ENCODE peak calls at places on chromosomes 4 and X, in eight cellular contexts. C, V, I, M, Q, O, P and N are unnamed samples.

GRCh38 chr4:76634239-76634638 is 199.2 kb downstream of the SHROOM3 start:
- DNase-seq in C (no peak), M (no peak), I (no peak), V (no peak), O (peak; percentile 47), P (no peak), Q (no peak), N (no peak)

GRCh38 chr4:185269286-185269685 is 59.9 kb downstream of the SNX25 start:
- DNase-seq in M (no peak), V (no peak), O (no peak), C (no peak), P (no peak), I (no peak), Q (no peak), N (no peak)

GRCh38 chr4:103375278-103375677 is 177.1 kb upstream of the CENPE start:
- DNase-seq in O (no peak), C (no peak), M (no peak), P (no peak), V (no peak), Q (peak; percentile 26), I (no peak), N (no peak)

GRCh38 chr4:76881375-76881774 is 16.6 kb downstream of the SOWAHB start:
- DNase-seq in P (no peak), O (no peak), V (no peak), I (no peak), C (no peak), Q (no peak), M (no peak), N (no peak)

GRCh38 chr4:37662861-37663390 is 23.2 kb downstream of the RELL1 start:
- DNase-seq in P (no peak), Q (peak; percentile 81), I (peak; percentile 58), O (no peak), V (no peak), M (peak; percentile 54), C (no peak), N (no peak)

GRCh38 chr4:125520258-125520990 is 205.7 kb downstream of the FAT4 start:
- DNase-seq in O (no peak), V (no peak), C (no peak), P (no peak), Q (no peak), I (no peak), M (no peak), N (no peak)

GRCh38 chr4:14871676-14872430 is 130.4 kb upstream of the CPEB2 start:
- DNase-seq in C (no peak), Q (no peak), V (peak; percentile 33), O (no peak), P (no peak), I (peak; percentile 25), M (no peak), N (no peak)

GRCh38 chrX:331772-332495 is 13.3 kb upstream of the GTPBP6 start:
- DNase-seq in M (no peak), V (no peak), C (no peak), Q (no peak), O (no peak), P (no peak), I (no peak), N (no peak)

GRCh38 chr4:187380181-187380581 is 615.4 kb upstream of the ZFP42 start:
- DNase-seq in V (peak; percentile 18), O (no peak), C (no peak), I (peak; percentile 43), M (no peak), Q (no peak), P (no peak), N (no peak)

GRCh38 chr4:71195932-71196331 is 142.9 kb upstream of the SLC4A4 start:
- DNase-seq in Q (peak; percentile 42), V (no peak), P (no peak), C (no peak), I (no peak), M (no peak), O (peak; percentile 18), N (no peak)

GRCh38 chr4:72094054-72094780 is 62.4 kb downstream of the NPFFR2 start:
- DNase-seq in V (peak; percentile 13), M (no peak), P (no peak), I (no peak), Q (no peak), O (no peak), C (no peak), N (no peak)

GRCh38 chrX:1554469-1555210 is 17.7 kb upstream of the P2RY8 start:
- DNase-seq in V (no peak), Q (no peak), P (peak; percentile 61), O (no peak), M (no peak), C (peak; percentile 71), I (no peak), N (no peak)

GRCh38 chr4:15976456-15977096 is 13.6 kb upstream of the FGFBP2 start:
- DNase-seq in C (no peak), P (no peak), Q (no peak), O (no peak), I (no peak), M (no peak), V (peak; percentile 86), N (no peak)

GRCh38 chrX:131058136-131058868 is at the start of gene ARHGAP36:
- DNase-seq in V (no peak), I (no peak), M (no peak), O (no peak), P (no peak), C (no peak), Q (no peak), N (no peak)

GRCh38 chrX:103155201-103155600 is 59.7 kb upstream of the BEX4 start:
- DNase-seq in P (no peak), C (no peak), Q (no peak), I (no peak), M (no peak), O (no peak), V (no peak), N (no peak)

GRCh38 chr4:151304755-151305154 is 20.6 kb downstream of the SH3D19 start:
- DNase-seq in V (peak; percentile 32), P (no peak), M (no peak), I (peak; percentile 14), C (no peak), O (no peak), Q (no peak), N (peak; percentile 2)

GRCh38 chr4:184688447-184688846 is 38.9 kb downstream of the PRIMPOL start:
- DNase-seq in P (no peak), O (peak; percentile 65), M (no peak), Q (peak; percentile 83), C (no peak), V (no peak), I (peak; percentile 54), N (no peak)

GRCh38 chr4:1753692-1754311 is 32.5 kb downstream of the TACC3 start:
- DNase-seq in I (no peak), O (no peak), Q (no peak), V (no peak), P (no peak), C (no peak), M (no peak), N (no peak)

GRCh38 chr4:77047037-77047436 is 28.8 kb downstream of the CCNI start:
- DNase-seq in M (no peak), O (no peak), P (no peak), I (no peak), V (no peak), Q (no peak), C (no peak), N (no peak)

GRCh38 chrX:131830400-131831184 is 192.5 kb upstream of the STK26 start:
- DNase-seq in M (peak; percentile 64), V (peak; percentile 90), P (no peak), C (peak; percentile 28), I (peak; percentile 75), Q (peak; percentile 18), O (peak; percentile 44), N (no peak)

GRCh38 chr4:108035691-108036090 is 46.0 kb downstream of the HADH start:
- DNase-seq in P (no peak), O (no peak), M (no peak), I (no peak), V (no peak), Q (no peak), C (no peak), N (no peak)
- H3K4me3 ChIP-seq in P (no peak overlapping the region), O (no peak overlapping the region), M (no peak overlapping the region), I (no peak overlapping the region), V (no peak overlapping the region), Q (no peak overlapping the region), C (no peak overlapping the region), N (no peak overlapping the region)

DNA sequence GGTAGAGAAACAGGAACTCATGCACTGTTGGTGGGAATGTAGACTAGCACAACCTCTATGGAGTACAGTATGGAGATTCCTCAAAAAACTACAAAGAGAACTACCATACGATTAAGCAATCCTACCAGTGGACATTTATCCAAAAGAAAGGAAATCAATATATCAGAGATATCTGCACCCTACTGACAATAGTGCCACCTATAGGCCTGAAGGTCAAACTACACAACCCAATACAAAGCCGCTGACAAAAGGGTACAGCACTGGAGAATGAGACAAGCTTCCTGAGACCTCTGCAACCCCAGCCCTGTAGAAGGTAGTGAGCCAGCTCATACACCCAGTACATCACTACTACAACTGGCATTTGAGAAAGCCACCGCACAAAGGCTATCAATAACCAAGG is 67.1 kb downstream of the CBR4 start:
- DNase-seq in O (no peak), M (no peak), Q (no peak), P (no peak), V (no peak), I (no peak), C (no peak), N (no peak)
- TF ChIP-seq CTCF in O (peak; percentile 47), M (peak; percentile 28), Q (peak; percentile 39), P (no peak), V (peak; percentile 69), I (peak; percentile 24), C (no peak), N (peak; percentile 58)

DNA sequence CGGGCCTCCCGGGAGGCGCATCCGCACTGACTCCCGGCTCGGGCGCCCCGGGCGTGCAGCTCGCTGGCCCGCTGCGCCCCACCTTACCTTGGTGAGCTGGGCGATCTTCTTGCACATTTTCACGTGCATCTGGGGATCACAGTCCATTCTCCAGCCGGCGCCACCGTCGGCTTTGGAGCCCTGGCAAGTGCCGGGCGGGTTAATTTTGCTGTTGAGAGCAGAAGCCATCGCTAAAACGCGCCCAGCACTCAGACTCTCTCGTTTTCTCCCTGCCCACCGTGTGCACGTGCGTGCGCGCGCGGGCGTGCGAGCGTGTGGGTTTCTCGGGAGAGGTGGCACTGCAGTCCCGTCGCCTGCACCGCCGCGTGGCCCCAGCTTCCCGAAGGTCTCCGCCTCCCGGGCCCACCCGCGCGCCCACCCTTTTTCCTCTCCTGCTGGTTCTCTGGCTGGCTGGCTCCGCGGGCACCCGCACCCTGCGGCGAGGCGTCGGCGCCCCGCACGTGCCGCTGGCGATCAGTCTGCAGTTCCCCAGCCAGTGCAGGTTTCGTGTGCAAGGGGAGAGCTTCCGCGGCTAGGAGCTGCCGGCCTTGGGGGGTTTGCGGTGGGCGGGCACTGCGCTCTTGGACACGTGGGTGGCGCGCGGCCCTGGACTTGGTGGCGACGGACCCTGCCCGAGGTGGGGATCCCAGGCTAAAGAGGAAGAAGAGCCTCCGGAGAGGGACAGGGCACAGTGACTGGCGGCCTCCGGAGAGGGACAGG is at the start of gene FAM184B:
- DNase-seq in I (no peak), C (no peak), V (no peak), O (no peak), M (no peak), Q (no peak), P (no peak), N (no peak)
- H3K4me3 ChIP-seq in I (peak within 1 kb of the TSS; percentile 48), C (peak within 1 kb of the TSS; percentile 38), V (peak within 1 kb of the TSS; percentile 6), O (peak within 1 kb of the TSS; percentile 42), M (peak within 1 kb of the TSS; percentile 53), Q (peak within 1 kb of the TSS; percentile 19), P (peak within 1 kb of the TSS; percentile 55), N (no peak within 1 kb of the TSS)

DNA sequence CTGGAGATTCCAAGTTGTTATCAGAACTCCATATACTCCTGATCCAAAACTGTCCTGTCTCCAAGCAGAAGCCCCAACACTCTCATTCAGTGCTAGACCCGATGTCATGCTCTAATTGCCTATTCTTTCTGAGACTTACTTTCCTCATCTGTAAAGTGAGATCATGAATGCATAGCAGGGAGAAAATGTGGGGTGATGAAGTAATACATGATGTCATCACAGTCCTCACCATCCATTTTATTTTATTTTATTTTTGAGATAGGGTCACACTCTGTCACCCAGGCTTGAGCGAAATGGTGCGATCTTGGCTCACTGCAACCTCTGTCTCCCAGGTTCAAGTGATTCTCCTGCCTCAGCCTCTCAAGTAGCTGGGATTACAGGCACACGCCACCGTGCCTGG is 1554.0 kb upstream of the ADGRL3 start:
- DNase-seq in V (no peak), M (no peak), Q (no peak), O (no peak), P (no peak), I (no peak), C (no peak), N (no peak)
- TF ChIP-seq CTCF in V (no peak), M (no peak), Q (no peak), O (no peak), P (no peak), I (no peak), C (no peak), N (no peak)